ENCODE peak calls at places on chromosomes 12 and 14, in five cellular contexts. O is glutamatergic neuron, R is RWPE1, U is HCT116, I is nephron progenitor cell. M is an unnamed sample.

GRCh38 chr12:120720234-120720968 is 5.2 kb upstream of the ACADS start:
- DNase-seq in O (no peak), I (no peak), R (no peak), U (no peak), M (no peak)

GRCh38 chr14:88505621-88506020 is 49.2 kb downstream of the PTPN21 start:
- DNase-seq in I (no peak), O (no peak), R (no peak), U (no peak), M (no peak)

GRCh38 chr14:30330452-30330851 is 228.5 kb upstream of the G2E3 start:
- DNase-seq in R (peak; percentile 7), I (no peak), U (peak; percentile 6), O (no peak), M (no peak)

GRCh38 chr14:80080601-80081000 is 130.7 kb downstream of the DIO2 start:
- DNase-seq in U (no peak), I (no peak), O (no peak), R (no peak), M (no peak)

GRCh38 chr12:524167-524951 is 64.6 kb downstream of the B4GALNT3 start:
- DNase-seq in I (no peak), U (no peak), O (no peak), R (no peak), M (no peak)

GRCh38 chr12:39071611-39072010 is 166.2 kb upstream of the CPNE8 start:
- DNase-seq in I (no peak), O (no peak), R (no peak), U (no peak), M (no peak)

GRCh38 chr14:100824946-100825690 is 800 bp upstream of the MEG3 start:
- DNase-seq in R (no peak), O (no peak), U (no peak), I (no peak), M (no peak)

GRCh38 chr12:107514887-107515445 is 170.6 kb upstream of the PWP1 start:
- DNase-seq in I (no peak), O (no peak), R (peak; percentile 54), U (no peak), M (no peak)

GRCh38 chr12:49345048-49345839 is 1.4 kb upstream of the DNAJC22 start:
- DNase-seq in U (no peak), I (peak; percentile 88), O (peak; percentile 88), R (no peak), M (peak; percentile 43)

GRCh38 chr14:32367501-32367900 is 38.4 kb downstream of the AKAP6 start:
- DNase-seq in U (no peak), O (no peak), R (no peak), I (no peak), M (no peak)

GRCh38 chr12:71780207-71780822 is 25.7 kb downstream of the RAB21 start:
- DNase-seq in U (peak; percentile 16), R (peak; percentile 36), O (peak; percentile 48), I (peak; percentile 13), M (peak; percentile 48)

GRCh38 chr12:18415227-18415626 is 153.9 kb downstream of the PIK3C2G start:
- DNase-seq in R (no peak), O (no peak), I (no peak), U (no peak), M (no peak)

GRCh38 chr12:124387510-124387855 is 92.6 kb downstream of the RFLNA start:
- DNase-seq in O (no peak), U (no peak), I (peak; percentile 30), R (no peak), M (no peak)

GRCh38 chr12:104309446-104309993 is 6.0 kb downstream of the EID3 start:
- DNase-seq in R (no peak), I (no peak), O (no peak), U (no peak), M (no peak)

GRCh38 chr12:42163913-42164312 is 19.2 kb upstream of the GXYLT1 start:
- DNase-seq in R (no peak), I (no peak), U (no peak), O (no peak), M (no peak)

GRCh38 chr14:96119947-96120346 is 80.8 kb downstream of the C14orf132 start:
- DNase-seq in O (no peak), R (no peak), I (no peak), U (no peak), M (no peak)

GRCh38 chr12:96091833-96092232 is 56.4 kb upstream of the LTA4H start:
- DNase-seq in U (peak; percentile 21), R (peak; percentile 16), O (no peak), I (no peak), M (no peak)

GRCh38 chr14:98897605-98898309 is 374.2 kb downstream of the BCL11B start:
- DNase-seq in U (no peak), R (no peak), I (no peak), O (no peak), M (no peak)

GRCh38 chr12:105226219-105226618 is 9.8 kb downstream of the APPL2 start:
- DNase-seq in R (no peak), U (no peak), O (no peak), I (no peak), M (no peak)

GRCh38 chr14:63555572-63555971 is 12.4 kb upstream of the PPP2R5E start:
- DNase-seq in R (no peak), O (no peak), I (no peak), U (no peak), M (no peak)

GRCh38 chr14:77303417-77304156 is 17.1 kb downstream of the POMT2 start:
- DNase-seq in O (no peak), R (peak; percentile 94), U (peak; percentile 54), I (no peak), M (no peak)

GRCh38 chr12:116338064-116338872 is 60.8 kb upstream of the MED13L start:
- DNase-seq in I (no peak), O (no peak), R (no peak), U (no peak), M (no peak)

GRCh38 chr12:90102957-90103652 is 394.5 kb upstream of the ATP2B1 start:
- DNase-seq in R (peak; percentile 34), I (peak; percentile 4), U (peak; percentile 29), O (no peak), M (peak; percentile 6)

GRCh38 chr12:107144990-107145389 is 51.6 kb upstream of the CRY1 start:
- DNase-seq in R (peak; percentile 23), I (no peak), U (no peak), O (no peak), M (no peak)

GRCh38 chr12:104011265-104011664 is 38.7 kb downstream of the GLT8D2 start:
- DNase-seq in R (peak; percentile 71), U (peak; percentile 16), O (no peak), I (no peak), M (no peak)

GRCh38 chr12:93664573-93665138 is 12.5 kb upstream of the CRADD start:
- DNase-seq in U (no peak), I (no peak), O (no peak), R (no peak), M (no peak)

GRCh38 chr12:131895640-131896079 is 1.2 kb downstream of the ULK1 start:
- DNase-seq in I (no peak), R (no peak), O (no peak), U (no peak), M (no peak)

GRCh38 chr14:58288106-58288792 is 10.1 kb upstream of the ARID4A start:
- DNase-seq in R (no peak), U (no peak), I (no peak), O (no peak), M (no peak)

GRCh38 chr12:46489951-46490388 is 117.4 kb upstream of the SLC38A2 start:
- DNase-seq in R (no peak), O (no peak), U (peak; percentile 93), I (no peak), M (no peak)

GRCh38 chr14:103728721-103729120 is 13.1 kb downstream of the ZFYVE21 start:
- DNase-seq in U (no peak), O (no peak), I (no peak), R (no peak), M (no peak)
- TF ChIP-seq CTCF in U (no peak), O (no peak), I (no peak), R (no peak), M (no peak)

DNA sequence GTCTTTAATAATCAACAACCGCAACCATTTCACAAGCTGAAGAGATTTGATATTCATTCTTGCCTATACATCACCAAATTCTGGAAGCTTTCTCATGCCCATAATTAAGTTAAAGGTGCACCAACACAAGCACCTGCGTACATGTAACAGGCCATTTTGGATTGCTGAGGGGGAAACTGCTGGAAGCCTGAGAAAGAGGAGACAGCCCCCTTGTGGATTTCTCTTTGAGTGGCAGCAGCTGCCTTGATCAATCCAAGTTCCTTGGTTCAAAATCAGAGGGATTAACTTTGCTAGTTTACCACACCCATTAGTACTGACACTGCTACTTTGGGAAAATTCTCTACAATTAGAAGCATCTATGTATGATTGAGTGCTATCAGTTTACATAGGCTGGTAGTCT is 321.1 kb downstream of the NOVA1 start:
- DNase-seq in I (peak; percentile 27), O (peak; percentile 27), R (no peak), U (no peak), M (peak; percentile 45)
- TF ChIP-seq CTCF in I (peak; percentile 48), O (peak; percentile 51), R (no peak), U (no peak), M (peak; percentile 56)

DNA sequence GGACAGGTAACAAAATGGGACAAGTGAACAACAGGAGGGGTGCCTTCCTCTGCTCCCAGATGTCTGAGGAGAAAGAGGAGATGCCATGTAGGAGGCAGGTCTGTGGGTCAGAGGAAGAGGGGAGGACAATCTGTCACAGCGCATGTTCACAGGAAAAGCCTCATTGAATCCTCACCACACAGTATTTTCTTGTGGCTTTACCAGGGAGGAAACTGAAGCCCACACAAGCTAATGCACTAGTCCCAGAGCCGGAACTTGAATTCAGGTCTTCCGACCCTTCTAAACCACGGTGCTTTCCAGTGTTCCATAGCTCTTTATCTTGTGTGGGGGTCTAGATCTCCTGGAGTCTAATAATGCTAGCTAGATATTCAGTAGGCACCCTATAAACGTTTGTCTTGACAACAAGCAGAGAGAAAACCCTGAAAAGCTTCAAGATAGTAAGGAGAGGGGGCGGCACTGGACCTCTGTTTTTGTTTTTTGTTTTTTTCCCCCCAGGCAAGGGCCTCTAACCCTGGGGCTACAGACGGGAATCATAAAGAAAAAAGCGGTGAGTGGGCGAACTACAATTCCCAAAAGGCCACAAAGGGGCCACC is 374 bp upstream of the SHMT2 start:
- DNase-seq in O (no peak), I (no peak), R (no peak), U (no peak), M (no peak)
- TF ChIP-seq CTCF in O (no peak), I (no peak), R (no peak), U (no peak), M (no peak)

GRCh38 chr14:81940636-81941035 is 407.0 kb upstream of the SEL1L start:
- DNase-seq in O (no peak), R (no peak), I (no peak), U (no peak), M (no peak)

GRCh38 chr14:81936902-81937301 is 403.2 kb upstream of the SEL1L start:
- DNase-seq in U (no peak), R (no peak), I (no peak), O (no peak), M (no peak)

GRCh38 chr14:81942071-81942470 is 408.4 kb upstream of the SEL1L start:
- DNase-seq in U (no peak), R (no peak), O (no peak), I (no peak), M (no peak)

GRCh38 chr14:81936348-81936747 is 402.7 kb upstream of the SEL1L start:
- DNase-seq in R (no peak), O (no peak), U (no peak), I (no peak), M (no peak)

DNA sequence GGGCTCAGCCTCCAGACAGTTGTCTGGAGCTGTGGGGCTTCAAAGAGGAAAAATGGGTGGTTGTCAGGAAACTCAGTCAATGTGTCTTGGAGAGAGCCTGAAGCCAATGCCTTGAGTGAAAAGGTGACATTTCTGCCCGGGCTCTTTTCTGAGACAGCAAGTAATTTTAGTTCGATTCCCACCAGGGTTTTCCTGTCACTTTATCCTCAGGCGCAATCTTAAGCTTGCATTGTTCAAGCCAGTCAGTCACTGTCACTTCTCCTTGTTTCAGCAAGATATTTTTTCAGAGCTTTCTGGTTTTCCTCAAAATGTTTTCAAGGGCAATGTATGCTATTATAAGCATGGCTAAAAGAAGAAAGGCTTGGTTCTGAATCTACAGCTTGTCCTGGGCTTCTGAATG is 404.7 kb upstream of the SEL1L start:
- DNase-seq in U (no peak), O (no peak), I (no peak), R (no peak), M (no peak)
- TF ChIP-seq CTCF in U (no peak), O (no peak), I (no peak), R (no peak), M (no peak)

M was measured in endothelial cell.